ENCODE peak calls at places on chromosomes 6 and 20, in four cellular contexts. C, E, O and K are unnamed samples.

GRCh38 chr6:10315631-10316145 is 99.2 kb downstream of the TFAP2A start:
- DNase-seq in C (no peak), E (no peak), O (no peak), K (no peak)

GRCh38 chr6:42185597-42185996 is 9.2 kb downstream of the GUCA1B start:
- DNase-seq in C (no peak), E (no peak), O (no peak), K (no peak)

GRCh38 chr20:61083431-61083830 is 168.6 kb upstream of the CDH4 start:
- DNase-seq in C (no peak), E (no peak), O (no peak), K (no peak)

GRCh38 chr6:138778331-138778730 is 4.8 kb downstream of the CCDC28A start:
- DNase-seq in C (no peak), E (no peak), O (no peak), K (no peak)

GRCh38 chr6:119497988-119498727 is 148.6 kb upstream of the MAN1A1 start:
- DNase-seq in C (no peak), E (peak), O (no peak), K (no peak)

GRCh38 chr6:28710466-28711191 is 184.9 kb downstream of the GPX5 start:
- DNase-seq in C (no peak), E (peak), O (peak), K (peak)

GRCh38 chr20:46564241-46564957 is 13.9 kb upstream of the OCSTAMP start:
- DNase-seq in C (no peak), E (peak), O (no peak), K (no peak)

GRCh38 chr20:34526466-34526865 is 10.2 kb downstream of the DYNLRB1 start:
- DNase-seq in C (no peak), E (no peak), O (no peak), K (no peak)

GRCh38 chr6:90039911-90040310 is 145.6 kb downstream of the GJA10 start:
- DNase-seq in C (no peak), E (no peak), O (no peak), K (no peak)

GRCh38 chr20:13533946-13534345 is 104.8 kb downstream of the TASP1 start:
- DNase-seq in C (no peak), E (no peak), O (no peak), K (no peak)

GRCh38 chr6:170102582-170103481 is 188.0 kb downstream of the DLL1 start:
- DNase-seq in C (no peak), E (no peak), O (no peak), K (no peak)

GRCh38 chr20:22887796-22888195 is 147.3 kb upstream of the SSTR4 start:
- DNase-seq in C (no peak), E (no peak), O (no peak), K (no peak)

GRCh38 chr6:158758941-158759479 is 60.2 kb downstream of the EZR start:
- DNase-seq in C (no peak), E (no peak), O (no peak), K (no peak)

GRCh38 chr6:147651249-147652063 is 143.0 kb downstream of the SAMD5 start:
- DNase-seq in C (no peak), E (no peak), O (no peak), K (no peak)

DNA sequence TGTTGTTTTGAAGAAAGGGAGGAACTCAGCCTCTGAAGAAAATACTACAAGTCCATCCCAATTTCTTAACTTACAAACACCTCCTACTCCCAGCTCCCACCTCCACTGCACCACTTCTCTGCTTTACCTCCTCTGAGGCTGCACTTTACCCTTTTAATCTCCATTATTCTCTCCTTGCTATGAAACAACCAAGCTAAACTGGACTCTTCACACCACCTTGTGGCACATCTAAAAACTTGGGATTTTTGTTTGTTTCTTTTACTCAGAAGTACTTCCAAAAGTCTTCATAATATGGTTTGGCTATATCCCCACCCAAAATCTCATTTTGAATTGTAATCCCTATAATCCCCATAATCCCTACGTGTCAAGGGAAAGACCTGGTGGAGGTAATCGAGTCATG is 142.2 kb downstream of the MOXD1 start:
- DNase-seq in C (no peak), E (peak), O (no peak), K (peak)
- TF ChIP-seq TARDBP in C (no peak), E (no peak), O (no peak), K (no peak)

GRCh38 chr20:38353298-38353697 is 7.0 kb downstream of the LBP start:
- DNase-seq in C (no peak), E (no peak), O (no peak), K (no peak)
- TF ChIP-seq BHLHE40 in C (no peak), E (no peak), O (no peak), K (no peak)

GRCh38 chr6:38512211-38512610 is 127.5 kb downstream of the BTBD9 start:
- DNase-seq in C (no peak), E (no peak), O (no peak), K (no peak)
- TF ChIP-seq SP1 in C (no peak), E (no peak), O (no peak), K (no peak)

DNA sequence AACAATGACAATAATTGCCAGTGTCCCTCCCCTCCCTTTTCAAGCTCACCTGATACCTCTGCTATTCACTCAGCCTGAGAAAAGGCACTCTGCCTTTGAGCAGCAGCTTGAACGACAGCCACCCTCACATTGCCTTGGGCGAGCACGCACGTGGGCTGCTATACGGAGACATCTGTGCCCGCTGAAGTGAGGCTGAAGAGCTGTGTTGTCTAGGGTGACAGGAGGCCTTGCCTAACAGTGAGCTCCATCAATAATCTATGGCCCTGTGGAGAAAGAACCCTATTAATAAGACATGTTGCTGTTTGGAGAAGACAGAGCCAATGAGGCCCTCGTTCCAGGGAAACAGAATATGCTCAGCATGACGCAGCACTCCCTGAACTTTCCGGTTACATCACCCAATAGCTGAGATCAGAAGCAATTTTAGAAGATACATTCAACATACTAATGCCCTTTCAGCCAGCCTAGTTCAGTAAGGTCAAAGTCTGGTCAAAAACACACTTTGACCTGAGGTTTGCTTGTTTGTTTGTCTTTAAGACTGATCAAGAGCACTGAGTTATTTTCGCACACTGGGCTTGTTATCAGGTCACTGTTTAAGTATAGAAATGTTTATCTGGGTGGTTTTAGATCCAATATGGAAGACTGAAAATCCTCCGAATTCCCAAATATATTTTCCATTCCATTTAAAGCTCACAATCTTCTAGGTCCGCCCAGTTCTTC is 30.6 kb downstream of the RBM24 start:
- DNase-seq in C (no peak), E (peak), O (peak), K (peak)
- TF ChIP-seq TARDBP in C (no peak), E (peak), O (no peak), K (no peak)